ENCODE peak calls at places on chromosomes 11 and 22, in nine cellular contexts. T, F, Z, H, D, R, W, J and N are unnamed samples.

GRCh38 chr11:72751293-72752087 is 718 bp downstream of the ARAP1 start:
- DNase-seq in D (no peak), W (peak; percentile 11), F (no peak), H (no peak), Z (no peak), R (no peak), J (no peak), T (no peak), N (no peak)

GRCh38 chr22:44837481-44837880 is 85.1 kb downstream of the ARHGAP8 start:
- DNase-seq in T (no peak), H (no peak), D (no peak), Z (no peak), F (no peak), J (no peak), W (no peak), R (no peak), N (no peak)

GRCh38 chr11:35030716-35031213 is 108.2 kb upstream of the CD44 start:
- DNase-seq in F (peak; percentile 72), W (peak; percentile 25), R (no peak), T (peak; percentile 85), Z (peak; percentile 87), D (no peak), H (peak; percentile 69), J (no peak), N (no peak)

GRCh38 chr22:36027960-36028645 is 521 bp downstream of the RBFOX2 start:
- DNase-seq in W (peak; percentile 30), R (no peak), J (no peak), D (peak; percentile 74), Z (no peak), H (no peak), T (peak; percentile 66), F (no peak), N (no peak)

GRCh38 chr11:68872216-68873003 is 30.7 kb upstream of the CPT1A start:
- DNase-seq in D (peak; percentile 72), H (no peak), R (no peak), T (no peak), F (no peak), Z (no peak), J (no peak), W (no peak), N (no peak)

GRCh38 chr22:28799834-28800307 is 498 bp downstream of the XBP1 start:
- DNase-seq in F (peak; percentile 66), H (peak; percentile 77), T (peak; percentile 81), R (peak; percentile 46), J (peak; percentile 61), D (peak; percentile 73), W (peak; percentile 73), Z (peak; percentile 85), N (no peak)

GRCh38 chr11:111344032-111344431 is 35.0 kb downstream of the POU2AF1 start:
- DNase-seq in R (no peak), J (no peak), Z (peak; percentile 75), W (peak; percentile 51), F (peak; percentile 81), D (no peak), T (peak; percentile 69), H (peak; percentile 49), N (peak; percentile 91)

GRCh38 chr11:131217313-131218297 is 152.8 kb upstream of the NTM start:
- DNase-seq in W (no peak), Z (no peak), J (no peak), R (no peak), H (peak; percentile 35), D (no peak), F (no peak), T (no peak), N (no peak)

GRCh38 chr11:77069969-77070582 is 3.3 kb downstream of the CAPN5 start:
- DNase-seq in F (peak; percentile 9), Z (peak; percentile 40), W (peak; percentile 7), T (peak; percentile 37), R (peak; percentile 21), J (no peak), D (no peak), H (no peak), N (no peak)

GRCh38 chr22:48901324-48901723 is 926.3 kb downstream of the BRD1 start:
- DNase-seq in Z (peak; percentile 23), H (no peak), T (peak; percentile 22), W (no peak), R (peak; percentile 18), J (no peak), D (no peak), F (no peak), N (no peak)

GRCh38 chr22:33851985-33852384 is 68.3 kb downstream of the LARGE1 start:
- DNase-seq in W (no peak), T (no peak), F (no peak), R (no peak), D (no peak), J (no peak), H (no peak), Z (no peak), N (no peak)

GRCh38 chr11:110921742-110922200 is 209.5 kb upstream of the ARHGAP20 start:
- DNase-seq in W (no peak), F (peak; percentile 82), Z (no peak), J (no peak), D (no peak), T (peak; percentile 63), H (no peak), R (peak; percentile 44), N (no peak)

GRCh38 chr11:3855808-3856491 is 486 bp downstream of the STIM1 start:
- DNase-seq in W (peak; percentile 57), H (peak; percentile 51), D (peak; percentile 51), J (peak; percentile 13), R (peak; percentile 55), F (peak; percentile 48), Z (peak; percentile 77), T (peak; percentile 78), N (no peak)

GRCh38 chr11:34358258-34358665 is 452 bp upstream of the ABTB2 start:
- DNase-seq in Z (peak; percentile 83), D (peak; percentile 77), T (peak; percentile 85), J (peak; percentile 60), H (peak; percentile 75), F (peak; percentile 80), W (peak; percentile 67), R (no peak), N (peak; percentile 92)

GRCh38 chr11:64729851-64730382 is 6.9 kb upstream of the NRXN2 start:
- DNase-seq in W (peak; percentile 44), R (peak; percentile 96), T (no peak), Z (no peak), F (no peak), D (peak; percentile 69), J (peak; percentile 81), H (peak; percentile 53), N (no peak)

GRCh38 chr11:11787305-11788066 is 54.3 kb upstream of the USP47 start:
- DNase-seq in F (peak; percentile 78), W (peak; percentile 81), Z (peak; percentile 79), H (peak; percentile 87), D (peak; percentile 74), J (peak; percentile 64), R (peak; percentile 68), T (peak; percentile 81), N (peak; percentile 57)

GRCh38 chr11:78560826-78561484 is 13.7 kb downstream of the NARS2 start:
- DNase-seq in R (no peak), D (no peak), J (no peak), F (no peak), W (no peak), T (no peak), H (no peak), Z (no peak), N (no peak)

GRCh38 chr11:103619938-103620337 is 416.5 kb upstream of the DDI1 start:
- DNase-seq in W (no peak), H (no peak), R (no peak), Z (no peak), J (no peak), T (no peak), D (no peak), F (no peak), N (no peak)
- TF ChIP-seq CTCF in W (no peak), H (no peak), R (no peak), Z (no peak), J (no peak), T (no peak), D (no peak), F (no peak), N (no peak)

GRCh38 chr11:56307836-56308235 is 7.1 kb upstream of the OR8K3 start:
- DNase-seq in F (no peak), Z (no peak), T (no peak), H (no peak), R (no peak), D (no peak), J (no peak), W (no peak), N (no peak)
- H3K9me3 ChIP-seq in F (no peaks in the 10 kb centered on the region), Z (peaks cover 5% of the 10 kb centered on the region), T (no peaks in the 10 kb centered on the region), H (no peaks in the 10 kb centered on the region), R (peaks cover 22% of the 10 kb centered on the region), D (no peaks in the 10 kb centered on the region), J (no peaks in the 10 kb centered on the region), W (no peaks in the 10 kb centered on the region), N (no peaks in the 10 kb centered on the region)

GRCh38 chr11:128585498-128586238 is 1.7 kb downstream of the ETS1 start:
- DNase-seq in R (peak; percentile 48), W (no peak), H (no peak), Z (no peak), D (no peak), F (no peak), T (no peak), J (no peak), N (no peak)
- H3K4me1 ChIP-seq in R (peaks cover 14% of the 10 kb centered on the region), W (no peaks in the 10 kb centered on the region), H (peaks cover 3% of the 10 kb centered on the region), Z (no peaks in the 10 kb centered on the region), D (peaks cover 14% of the 10 kb centered on the region), F (no peaks in the 10 kb centered on the region), T (no peaks in the 10 kb centered on the region), J (no peaks in the 10 kb centered on the region), N (peaks cover 5% of the 10 kb centered on the region)

DNA sequence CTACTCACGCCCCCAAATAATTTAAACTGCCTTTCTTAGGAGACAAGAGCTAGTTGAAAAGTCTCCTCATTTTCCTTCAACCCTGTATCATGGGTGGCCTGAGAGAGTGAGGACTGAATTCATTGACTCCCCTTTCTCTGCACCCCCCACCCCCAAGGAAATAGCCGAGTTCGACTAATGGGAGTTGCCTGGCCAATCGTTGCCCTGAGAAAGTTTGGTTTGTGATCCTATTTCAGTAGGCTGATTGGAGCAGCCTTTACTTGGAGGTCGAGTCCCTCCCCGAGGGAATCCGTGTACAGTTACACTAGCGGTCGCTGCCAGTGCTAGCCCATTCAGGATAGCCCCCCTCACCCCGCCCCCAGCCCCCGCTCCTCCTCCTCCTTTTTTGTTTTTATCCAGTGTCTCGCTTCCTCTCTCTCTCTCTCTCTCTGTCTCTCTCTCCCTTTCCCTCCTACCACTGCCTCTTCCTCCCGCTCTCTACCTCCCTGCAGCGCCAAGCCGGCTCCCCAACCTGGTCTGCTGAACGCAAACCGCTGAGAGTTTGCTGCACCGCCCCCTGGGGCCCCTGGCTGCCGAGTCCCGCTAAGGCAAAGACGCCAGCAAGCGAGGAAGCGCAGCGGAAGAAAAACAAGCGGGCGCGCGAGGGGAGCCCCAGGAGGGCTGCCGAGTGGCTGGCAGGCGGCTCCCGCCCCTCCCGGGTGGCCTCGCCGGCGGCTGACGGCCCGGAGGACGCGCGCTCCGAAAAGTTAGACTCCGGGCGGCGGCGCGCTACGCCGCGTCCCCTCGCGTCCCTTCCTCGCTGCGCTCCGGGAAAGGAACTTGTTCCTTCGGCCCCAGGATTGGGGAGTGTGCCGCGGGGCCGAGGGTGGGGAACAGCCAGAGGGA is at the start of gene GRAMD1B:
- DNase-seq in Z (no peak), F (peak; percentile 33), T (no peak), R (peak; percentile 93), W (peak; percentile 53), H (peak; percentile 77), J (peak; percentile 83), D (peak; percentile 94), N (no peak)
- TF ChIP-seq CTCF in Z (no peak), F (no peak), T (no peak), R (no peak), W (no peak), H (peak; percentile 15), J (peak; percentile 36), D (peak; percentile 28), N (no peak)